ENCODE peak calls at places on chromosomes 16 and 17, in four cellular contexts. Q is H1, D is A549, P is GM12878. M is an unnamed sample.

GRCh38 chr17:81499601-81499970 is 13.0 kb downstream of the ACTG1 start:
- DNase-seq in Q (no peak), D (no peak), P (no peak), M (no peak)

GRCh38 chr16:1164382-1164781 is 11.5 kb downstream of the CACNA1H start:
- DNase-seq in Q (no peak), D (no peak), P (no peak), M (no peak)

GRCh38 chr16:89669755-89670154 is 12.1 kb downstream of the SPATA33 start:
- DNase-seq in Q (no peak), D (no peak), P (no peak), M (no peak)

GRCh38 chr17:49875690-49876089 is 27.8 kb upstream of the TAC4 start:
- DNase-seq in D (no peak), Q (no peak), P (no peak), M (no peak)

GRCh38 chr17:79720705-79721295 is 9.9 kb upstream of the ENPP7 start:
- DNase-seq in Q (no peak), D (no peak), P (no peak), M (no peak)

GRCh38 chr16:83187404-83187803 is 560.6 kb downstream of the CDH13 start:
- DNase-seq in Q (no peak), P (no peak), D (no peak), M (no peak)

GRCh38 chr17:35742896-35743477 is 10.1 kb downstream of the GAS2L2 start:
- DNase-seq in Q (no peak), D (no peak), P (no peak), M (no peak)

GRCh38 chr16:27401768-27402568 is at the start of gene IL21R:
- DNase-seq in P (peak), D (no peak), Q (no peak), M (peak)

GRCh38 chr16:25693621-25694020 is 1.9 kb downstream of the HS3ST4 start:
- DNase-seq in P (no peak), D (no peak), Q (no peak), M (no peak)

GRCh38 chr16:2712546-2712945 is 7.5 kb downstream of the PRSS27 start:
- DNase-seq in P (no peak), D (no peak), Q (no peak), M (no peak)

GRCh38 chr16:84650062-84650991 is 2.0 kb downstream of the KLHL36 start:
- DNase-seq in D (peak), Q (no peak), P (no peak), M (no peak)

GRCh38 chr17:32673964-32674363 is 187.2 kb downstream of the CDK5R1 start:
- DNase-seq in D (no peak), Q (no peak), P (no peak), M (no peak)

GRCh38 chr17:5585814-5586558 is 1.7 kb upstream of the NLRP1 start:
- DNase-seq in P (peak), D (no peak), Q (no peak), M (peak)

GRCh38 chr17:2282297-2282873 is 21.2 kb downstream of the SMG6 start:
- DNase-seq in Q (no peak), P (no peak), D (peak), M (peak)

GRCh38 chr17:44002141-44002848 is 2.1 kb upstream of the NAGS start:
- DNase-seq in P (no peak), Q (no peak), D (peak), M (no peak)

GRCh38 chr17:65173284-65173793 is 36.2 kb downstream of the RGS9 start:
- DNase-seq in D (peak), Q (peak), P (no peak), M (peak)

GRCh38 chr16:28064150-28064549 is 636 bp upstream of the GSG1L start:
- DNase-seq in D (no peak), Q (no peak), P (no peak), M (no peak)

GRCh38 chr17:61386251-61386650 is 13.4 kb upstream of the TBX2 start:
- DNase-seq in Q (no peak), P (no peak), D (no peak), M (no peak)

GRCh38 chr17:67047382-67047781 is 3.0 kb downstream of the CACNG1 start:
- DNase-seq in P (no peak), Q (no peak), D (no peak), M (no peak)

GRCh38 chr16:9666834-9667480 is 515.3 kb downstream of the GRIN2A start:
- DNase-seq in P (no peak), D (no peak), Q (no peak), M (no peak)

GRCh38 chr17:75846701-75847594 is 2.7 kb upstream of the UNC13D start:
- DNase-seq in D (no peak), P (no peak), Q (no peak), M (no peak)

GRCh38 chr17:77670125-77670524 is 288.4 kb upstream of the TNRC6C start:
- DNase-seq in P (no peak), D (no peak), Q (no peak), M (no peak)

GRCh38 chr17:57892146-57892819 is 42.4 kb upstream of the MRPS23 start:
- DNase-seq in D (peak), P (no peak), Q (peak), M (peak)

GRCh38 chr16:1196494-1196893 is 28.6 kb downstream of the TPSG1 start:
- DNase-seq in D (no peak), Q (no peak), P (no peak), M (no peak)

GRCh38 chr16:51134269-51134812 is 16.7 kb downstream of the SALL1 start:
- DNase-seq in P (no peak), D (no peak), Q (peak), M (no peak)

GRCh38 chr16:87086575-87086974 is 230.6 kb downstream of the C16orf95 start:
- DNase-seq in P (no peak), Q (no peak), D (no peak), M (no peak)

GRCh38 chr17:20156196-20157077 is 147.3 kb downstream of the SPECC1 start:
- DNase-seq in Q (no peak), D (peak), P (no peak), M (peak)

GRCh38 chr17:19278729-19279128 is 41.6 kb downstream of the EPN2 start:
- DNase-seq in D (no peak), P (no peak), Q (no peak), M (no peak)

GRCh38 chr17:57574040-57574513 is 171.0 kb downstream of the CCDC182 start:
- DNase-seq in D (no peak), P (no peak), Q (no peak), M (no peak)

GRCh38 chr17:59506907-59507726 is 58.3 kb upstream of the DHX40 start:
- DNase-seq in D (no peak), Q (no peak), P (no peak), M (no peak)

GRCh38 chr16:54933281-54934150 is 2.9 kb downstream of the IRX5 start:
- DNase-seq in Q (peak), D (no peak), P (no peak), M (no peak)

GRCh38 chr16:48903054-48903453 is 293.1 kb upstream of the N4BP1 start:
- DNase-seq in P (no peak), D (no peak), Q (no peak), M (no peak)

GRCh38 chr17:38590988-38591758 is 14.6 kb downstream of the SRCIN1 start:
- DNase-seq in Q (no peak), D (no peak), P (no peak), M (no peak)

GRCh38 chr16:15513169-15513568 is 78.8 kb downstream of the BMERB1 start:
- DNase-seq in Q (no peak), P (no peak), D (no peak), M (no peak)

GRCh38 chr16:16133943-16134604 is 89.2 kb downstream of the ABCC6 start:
- DNase-seq in Q (no peak), D (peak), P (no peak), M (no peak)

GRCh38 chr16:64983983-64984382 is 137.9 kb downstream of the CDH11 start:
- DNase-seq in P (no peak), D (peak), Q (peak), M (peak)

GRCh38 chr17:336110-337021 is 16.2 kb downstream of the RPH3AL start:
- DNase-seq in D (no peak), P (no peak), Q (no peak), M (no peak)

GRCh38 chr17:338442-339192 is 14.0 kb downstream of the RPH3AL start:
- DNase-seq in Q (no peak), D (no peak), P (no peak), M (no peak)

GRCh38 chr17:337022-337420 is 15.6 kb downstream of the RPH3AL start:
- DNase-seq in D (no peak), Q (no peak), P (no peak), M (no peak)

GRCh38 chr17:337866-338265 is 14.7 kb downstream of the RPH3AL start:
- DNase-seq in P (peak), Q (no peak), D (no peak), M (no peak)

GRCh38 chr17:337453-337852 is 15.2 kb downstream of the RPH3AL start:
- DNase-seq in D (no peak), P (no peak), Q (no peak), M (no peak)
- TF ChIP-seq CHD2 in D (no peak), P (no peak), Q (no peak), M (no peak)

GRCh38 chr17:13104576-13104975 is 86.7 kb upstream of the ELAC2 start:
- DNase-seq in Q (no peak), D (no peak), P (no peak), M (no peak)
- TF ChIP-seq USF2 in Q (no peak), D (no peak), P (no peak), M (no peak)

GRCh38 chr17:82814834-82815233 is 25.0 kb downstream of the ZNF750 start:
- DNase-seq in P (no peak), D (no peak), Q (no peak), M (no peak)
- TF ChIP-seq KDM1A in P (no peak), D (no peak), Q (no peak), M (no peak)

GRCh38 chr17:17385502-17385901 is 82.3 kb downstream of the NT5M start:
- DNase-seq in D (no peak), P (no peak), Q (no peak), M (no peak)
- TF ChIP-seq CHD2 in D (no peak), P (no peak), Q (no peak), M (no peak)

GRCh38 chr16:88619859-88620655 is 18.3 kb upstream of the IL17C start:
- DNase-seq in Q (no peak), P (no peak), D (no peak), M (no peak)
- TF ChIP-seq USF2 in Q (no peak), P (no peak), D (no peak), M (no peak)

GRCh38 chr16:52554334-52554733 is 7.4 kb upstream of the TOX3 start:
- DNase-seq in D (no peak), P (no peak), Q (no peak), M (no peak)

GRCh38 chr16:52555572-52555971 is 8.6 kb upstream of the TOX3 start:
- DNase-seq in Q (no peak), D (no peak), P (no peak), M (no peak)

GRCh38 chr16:52558448-52558847 is 11.5 kb upstream of the TOX3 start:
- DNase-seq in D (no peak), Q (no peak), P (no peak), M (no peak)

GRCh38 chr16:52556083-52556482 is 9.1 kb upstream of the TOX3 start:
- DNase-seq in D (no peak), Q (no peak), P (no peak), M (no peak)

DNA sequence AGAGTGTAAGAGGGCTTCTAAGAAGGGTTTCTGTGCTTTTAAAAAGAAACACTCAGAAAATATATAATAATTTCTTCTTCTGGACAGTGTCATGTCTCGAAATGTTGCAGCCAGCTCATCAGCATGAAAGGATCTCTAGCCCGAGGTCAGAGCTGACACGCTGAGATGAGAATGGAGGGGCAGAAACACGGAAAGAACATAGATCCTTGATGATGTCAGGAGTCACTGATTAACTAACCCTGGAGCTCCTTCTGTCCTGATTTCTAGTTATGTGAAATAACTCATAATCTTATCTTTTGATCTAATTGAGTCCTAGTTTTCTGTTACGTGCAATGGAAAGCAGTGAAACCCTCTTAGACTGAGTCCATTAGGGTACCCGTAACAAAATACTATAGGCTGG is 10.3 kb upstream of the TOX3 start:
- DNase-seq in P (no peak), Q (no peak), D (peak), M (no peak)
- TF ChIP-seq KDM1A in P (no peak), Q (no peak), D (no peak), M (no peak)

GRCh38 chr16:68374961-68375660 is 64.3 kb downstream of the PRMT7 start:
- DNase-seq in D (peak), Q (no peak), P (no peak), M (no peak)

GRCh38 chr16:68373528-68374250 is 62.9 kb downstream of the PRMT7 start:
- DNase-seq in Q (no peak), D (no peak), P (no peak), M (no peak)

GRCh38 chr16:68375801-68376536 is 65.2 kb downstream of the PRMT7 start:
- DNase-seq in P (no peak), D (no peak), Q (no peak), M (no peak)

GRCh38 chr16:68372806-68373205 is 62.0 kb downstream of the PRMT7 start:
- DNase-seq in D (no peak), Q (no peak), P (no peak), M (no peak)

GRCh38 chr16:68374251-68374805 is 63.5 kb downstream of the PRMT7 start:
- DNase-seq in Q (no peak), P (no peak), D (no peak), M (peak)
- TF ChIP-seq CHD2 in Q (no peak), P (no peak), D (no peak), M (no peak)

DNA sequence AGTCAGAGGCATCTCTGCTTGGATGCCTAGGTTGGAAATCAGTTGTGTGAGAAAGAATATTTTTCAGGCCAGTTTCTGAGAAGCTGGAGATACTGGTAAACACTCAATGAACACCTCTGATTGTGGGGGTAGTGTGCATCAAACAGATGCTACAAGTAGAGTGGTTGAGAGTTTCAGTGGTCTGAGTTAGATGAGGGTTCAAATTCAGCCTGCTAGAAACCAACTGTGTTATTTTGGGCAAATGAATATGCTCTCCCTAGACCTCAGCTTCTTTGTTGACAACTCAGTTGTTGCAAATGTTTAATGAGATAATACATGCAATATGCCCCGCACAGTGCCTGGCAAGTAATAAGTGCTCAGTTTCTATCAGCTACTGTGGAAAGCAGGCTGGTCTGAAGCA is 25.2 kb upstream of the MAF start:
- DNase-seq in P (no peak), Q (no peak), D (no peak), M (no peak)
- TF ChIP-seq USF2 in P (no peak), Q (no peak), D (no peak), M (no peak)

M was measured in K562.